ENCODE peak calls at places on chromosomes 2 and 18, in ten cellular contexts. R, I, E, X, G, C, J, K, D and Y are unnamed samples.

GRCh38 chr2:2570871-2571270 is 239.8 kb upstream of the MYT1L start:
- DNase-seq in R (no peak), I (no peak), E (no peak), X (no peak), G (no peak), C (no peak), J (no peak), K (no peak), D (no peak), Y (no peak)

GRCh38 chr2:241559489-241560180 is 1.1 kb downstream of the BOK start:
- DNase-seq in R (peak; percentile 42), I (no peak), E (no peak), X (peak; percentile 70), G (no peak), C (no peak), J (peak; percentile 57), K (peak; percentile 82), D (no peak), Y (no peak)

GRCh38 chr2:150167711-150168110 is 319.8 kb downstream of the RND3 start:
- DNase-seq in R (peak; percentile 32), I (no peak), E (no peak), X (no peak), G (no peak), C (peak; percentile 25), J (peak; percentile 71), K (peak; percentile 72), D (no peak), Y (peak; percentile 49)

GRCh38 chr2:197237720-197238370 is 72.7 kb downstream of the ANKRD44 start:
- DNase-seq in R (no peak), I (no peak), E (no peak), X (no peak), G (no peak), C (no peak), J (no peak), K (no peak), D (no peak), Y (no peak)

GRCh38 chr2:60499651-60500300 is 53.7 kb downstream of the BCL11A start:
- DNase-seq in R (no peak), I (no peak), E (no peak), X (no peak), G (no peak), C (no peak), J (no peak), K (no peak), D (no peak), Y (no peak)

GRCh38 chr2:21820271-21820670 is 696.5 kb downstream of the TDRD15 start:
- DNase-seq in R (no peak), I (no peak), E (no peak), X (no peak), G (no peak), C (no peak), J (peak; percentile 62), K (peak; percentile 44), D (no peak), Y (no peak)

GRCh38 chr2:44233450-44234128 is 41.7 kb upstream of the SLC3A1 start:
- DNase-seq in R (peak; percentile 45), I (no peak), E (no peak), X (no peak), G (no peak), C (no peak), J (peak; percentile 77), K (peak; percentile 68), D (no peak), Y (peak; percentile 66)

GRCh38 chr2:169738566-169739229 is 5.1 kb downstream of the KLHL23 start:
- DNase-seq in R (no peak), I (no peak), E (no peak), X (no peak), G (no peak), C (no peak), J (no peak), K (no peak), D (no peak), Y (no peak)

GRCh38 chr18:32072321-32072720 is 19.4 kb upstream of the RNF138 start:
- DNase-seq in R (no peak), I (no peak), E (no peak), X (no peak), G (no peak), C (no peak), J (no peak), K (no peak), D (no peak), Y (no peak)

GRCh38 chr2:219687882-219688559 is 60.6 kb downstream of the SLC4A3 start:
- DNase-seq in R (peak; percentile 67), I (no peak), E (no peak), X (no peak), G (no peak), C (no peak), J (no peak), K (no peak), D (no peak), Y (no peak)

GRCh38 chr2:96870631-96871255 is 863 bp upstream of the SEMA4C start:
- DNase-seq in R (no peak), I (peak; percentile 5), E (peak; percentile 49), X (no peak), G (peak; percentile 65), C (no peak), J (no peak), K (peak; percentile 49), D (no peak), Y (no peak)